ENCODE peak calls at places on chromosome 1, in seven cellular contexts. K is K562, P is SK-N-SH, M is H1, E is HCT116, Q is GM12878, I is HepG2. X is an unnamed sample.
A peak's percentile ranks its signal among the peaks of the same experiment; 100 is the strongest.

GRCh38 chr1:21491483-21492170 is 17.6 kb upstream of the ALPL start:
- DNase-seq in K (no peak), P (no peak), M (no peak), E (no peak), Q (no peak), I (no peak), X (no peak)

GRCh38 chr1:214187933-214188332 is 93.0 kb upstream of the SMYD2 start:
- DNase-seq in K (no peak), P (peak; percentile 27), M (no peak), E (no peak), Q (no peak), I (no peak), X (no peak)

GRCh38 chr1:4615501-4615900 is 38.9 kb upstream of the AJAP1 start:
- DNase-seq in K (no peak), P (no peak), M (no peak), E (no peak), Q (no peak), I (no peak), X (no peak)

GRCh38 chr1:6475381-6476133 is 9.6 kb upstream of the TNFRSF25 start:
- DNase-seq in K (peak; percentile 82), P (peak; percentile 94), M (peak; percentile 91), E (no peak), Q (no peak), I (no peak), X (peak; percentile 65)

GRCh38 chr1:85048296-85049064 is at the start of gene MCOLN3:
- DNase-seq in K (peak; percentile 28), P (peak; percentile 59), M (peak; percentile 75), E (peak; percentile 19), Q (no peak), I (no peak), X (peak; percentile 37)

GRCh38 chr1:59057211-59057694 is 239.6 kb upstream of the FGGY start:
- DNase-seq in K (no peak), P (peak; percentile 82), M (no peak), E (no peak), Q (no peak), I (peak; percentile 64), X (peak; percentile 3)

GRCh38 chr1:27009601-27010197 is 3.0 kb downstream of the TENT5B start:
- DNase-seq in K (peak; percentile 44), P (no peak), M (no peak), E (no peak), Q (no peak), I (no peak), X (peak; percentile 61)

GRCh38 chr1:232974971-232975370 is 24.6 kb downstream of the NTPCR start:
- DNase-seq in K (no peak), P (no peak), M (no peak), E (no peak), Q (no peak), I (no peak), X (no peak)

GRCh38 chr1:47182681-47183235 is 7.1 kb downstream of the PDZK1IP1 start:
- DNase-seq in K (no peak), P (peak; percentile 1), M (no peak), E (no peak), Q (no peak), I (no peak), X (no peak)

GRCh38 chr1:221611930-221612777 is 129.7 kb downstream of the DUSP10 start:
- DNase-seq in K (peak; percentile 61), P (peak; percentile 51), M (no peak), E (peak; percentile 15), Q (no peak), I (no peak), X (peak; percentile 28)

GRCh38 chr1:34685225-34685624 is 69.6 kb upstream of the GJB5 start:
- DNase-seq in K (no peak), P (no peak), M (no peak), E (no peak), Q (no peak), I (peak; percentile 62), X (no peak)

GRCh38 chr1:117060441-117061317 is 553 bp downstream of the TTF2 start:
- DNase-seq in K (peak; percentile 78), P (peak; percentile 61), M (no peak), E (peak; percentile 21), Q (peak; percentile 31), I (peak; percentile 38), X (peak; percentile 79)

GRCh38 chr1:216005916-216006315 is 417.3 kb downstream of the USH2A start:
- DNase-seq in K (no peak), P (no peak), M (no peak), E (no peak), Q (peak; percentile 53), I (no peak), X (no peak)

GRCh38 chr1:2403273-2403672 is 9.1 kb downstream of the PEX10 start:
- DNase-seq in K (no peak), P (no peak), M (no peak), E (no peak), Q (no peak), I (no peak), X (no peak)

DNA sequence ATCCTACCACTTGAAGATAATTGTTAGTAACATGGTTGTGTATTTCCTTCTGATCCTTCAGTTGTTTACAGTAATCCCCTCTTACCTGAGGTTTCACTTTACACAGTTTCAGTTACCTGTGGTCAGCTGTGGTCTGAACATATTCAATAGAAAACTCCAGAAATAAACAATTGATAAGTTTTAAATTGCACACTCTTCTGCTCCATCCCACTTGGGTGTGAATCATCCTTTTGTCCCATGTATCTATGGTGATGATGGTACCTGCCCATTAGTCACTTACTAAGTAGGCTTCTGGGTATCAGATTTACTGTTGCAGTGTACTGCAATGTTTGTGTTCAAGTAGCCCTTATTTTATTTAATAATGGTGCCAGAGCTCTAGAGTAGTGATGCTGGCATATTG is 62.5 kb downstream of the OSBPL9 start:
- DNase-seq in K (no peak), P (no peak), M (no peak), E (no peak), Q (peak; percentile 21), I (no peak), X (no peak)
- TF ChIP-seq JUND in K (no peak), P (no peak), M (no peak), E (no peak), Q (no peak), I (no peak), X (no peak)

GRCh38 chr1:119587328-119587727 is 60.7 kb downstream of the ZNF697 start:
- DNase-seq in K (no peak), P (no peak), M (no peak), E (no peak), Q (no peak), I (peak; percentile 44), X (no peak)

DNA sequence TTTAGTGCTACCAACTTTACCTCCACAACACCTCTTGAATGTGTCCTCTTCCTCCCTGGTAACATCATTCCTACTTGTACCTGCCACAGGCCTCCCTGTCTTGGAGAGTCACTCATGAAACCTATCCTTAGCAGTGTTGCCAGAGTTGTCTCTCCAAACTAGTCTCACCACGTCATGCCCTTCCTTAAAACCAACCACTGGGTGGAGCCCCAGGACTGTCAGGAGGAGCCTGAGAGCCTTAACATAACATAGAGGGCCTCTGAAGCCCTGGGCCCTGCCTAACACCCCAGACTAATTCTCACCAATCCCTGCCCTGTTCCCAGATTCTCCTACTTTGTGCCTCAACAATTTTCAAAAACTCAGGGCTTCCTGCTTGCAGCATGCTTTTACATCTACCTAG is 65.3 kb downstream of the ZNF697 start:
- DNase-seq in K (peak; percentile 66), P (peak; percentile 19), M (peak; percentile 75), E (peak; percentile 48), Q (no peak), I (peak; percentile 39), X (peak; percentile 75)
- TF ChIP-seq JUND in K (no peak), P (no peak), M (no peak), E (no peak), Q (no peak), I (no peak), X (no peak)

GRCh38 chr1:240285541-240285940 is 193.9 kb downstream of the FMN2 start:
- DNase-seq in K (no peak), P (no peak), M (no peak), E (no peak), Q (no peak), I (no peak), X (no peak)

GRCh38 chr1:240287722-240288121 is 196.0 kb downstream of the FMN2 start:
- DNase-seq in K (no peak), P (no peak), M (no peak), E (no peak), Q (no peak), I (no peak), X (peak; percentile 13)

GRCh38 chr1:240282061-240282830 is 190.6 kb downstream of the FMN2 start:
- DNase-seq in K (no peak), P (no peak), M (no peak), E (no peak), Q (no peak), I (no peak), X (peak; percentile 75)

GRCh38 chr1:240280560-240281322 is 189.1 kb downstream of the FMN2 start:
- DNase-seq in K (no peak), P (no peak), M (no peak), E (no peak), Q (no peak), I (no peak), X (no peak)

DNA sequence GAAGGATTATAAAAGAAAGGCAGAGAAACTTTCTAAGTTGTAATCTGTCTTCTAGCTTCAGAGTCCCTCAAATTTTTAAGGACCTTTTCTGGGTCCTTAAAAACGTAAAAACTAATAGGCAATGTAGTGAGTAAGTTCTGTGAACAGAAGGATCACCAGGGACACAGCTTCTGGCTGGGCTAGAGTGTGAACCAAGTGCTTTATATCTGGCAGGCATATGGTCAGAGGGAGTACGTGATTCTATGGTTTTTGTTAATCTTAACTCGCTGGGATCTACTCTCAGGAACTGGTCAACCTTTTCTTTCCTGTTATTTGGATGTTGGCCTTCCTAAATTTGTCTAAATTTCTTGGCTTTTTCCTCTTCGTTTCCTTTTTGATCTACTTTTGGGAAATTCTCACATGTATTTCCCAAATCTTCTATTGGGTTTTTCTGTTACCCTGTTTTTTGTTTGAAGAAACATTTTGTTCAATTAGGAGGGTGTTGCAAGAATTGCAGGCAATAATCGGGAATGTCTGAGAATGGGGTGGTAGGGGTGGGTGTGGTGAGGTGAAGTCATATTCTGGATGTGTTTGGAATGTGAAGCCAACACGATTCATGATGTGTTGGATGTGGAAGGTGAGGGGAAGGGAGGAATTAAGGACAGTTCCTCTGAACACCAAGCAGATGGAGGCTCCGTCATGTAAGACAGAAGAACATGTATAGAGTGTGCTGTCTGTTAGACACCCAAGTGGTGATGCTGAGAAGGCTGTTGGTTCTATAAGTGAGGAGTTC is 193.2 kb downstream of the FMN2 start:
- DNase-seq in K (no peak), P (no peak), M (no peak), E (no peak), Q (no peak), I (no peak), X (no peak)
- TF ChIP-seq JUND in K (no peak), P (no peak), M (no peak), E (no peak), Q (no peak), I (no peak), X (no peak)

DNA sequence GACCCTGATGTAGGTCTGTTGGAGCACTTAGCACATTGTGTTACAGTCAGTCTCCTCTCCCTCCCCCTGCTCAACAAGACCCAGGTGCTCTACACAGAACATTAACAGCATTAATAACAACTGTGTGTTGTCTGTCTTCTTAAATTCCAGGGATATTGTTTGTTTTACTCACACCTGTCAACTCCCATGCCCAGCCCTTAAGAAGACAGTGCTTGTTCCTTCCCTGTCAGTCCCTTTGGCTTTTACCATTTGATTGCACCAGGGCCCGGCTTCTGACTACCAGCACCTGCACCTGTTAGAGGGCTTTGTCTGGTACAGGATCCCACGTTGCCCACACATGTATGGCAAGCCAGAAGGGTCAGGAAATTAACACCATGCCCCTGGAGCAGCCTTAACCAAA is 11.7 kb downstream of the RIMKLA start:
- DNase-seq in K (no peak), P (no peak), M (no peak), E (no peak), Q (no peak), I (no peak), X (no peak)
- TF ChIP-seq JUND in K (no peak), P (no peak), M (no peak), E (no peak), Q (no peak), I (no peak), X (no peak)

X was measured in T47D.